ENCODE peak calls at places on chromosomes 12 and 14, in nine cellular contexts. One of them, this sample, is unnamed.

GRCh38 chr12:42921741-42922511 is 332.4 kb upstream of the PRICKLE1 start:
- DNase-seq in ovary: no peak
- DNase-seq in suprapubic skin: no peak
- DNase-seq in stomach: no peak
- DNase-seq in SK-N-SH: peak
- DNase-seq in transverse colon: no peak
- DNase-seq in sigmoid colon: no peak
- DNase-seq in GM12878: no peak
- DNase-seq in tibial nerve: no peak
- DNase-seq in this sample: no peak

GRCh38 chr12:38386238-38386985 is 69.8 kb downstream of the ALG10B start:
- DNase-seq in suprapubic skin: no peak
- DNase-seq in tibial nerve: no peak
- DNase-seq in SK-N-SH: no peak
- DNase-seq in transverse colon: no peak
- DNase-seq in GM12878: no peak
- DNase-seq in ovary: no peak
- DNase-seq in stomach: no peak
- DNase-seq in sigmoid colon: no peak
- DNase-seq in this sample: no peak

GRCh38 chr14:68703093-68703492 is 89.8 kb downstream of the ZFP36L1 start:
- DNase-seq in transverse colon: no peak
- DNase-seq in GM12878: no peak
- DNase-seq in stomach: no peak
- DNase-seq in SK-N-SH: no peak
- DNase-seq in ovary: no peak
- DNase-seq in suprapubic skin: no peak
- DNase-seq in tibial nerve: no peak
- DNase-seq in sigmoid colon: peak
- DNase-seq in this sample: no peak

GRCh38 chr14:36852853-36853634 is 191.4 kb downstream of the PAX9 start:
- DNase-seq in suprapubic skin: no peak
- DNase-seq in tibial nerve: peak
- DNase-seq in transverse colon: no peak
- DNase-seq in SK-N-SH: no peak
- DNase-seq in GM12878: no peak
- DNase-seq in sigmoid colon: peak
- DNase-seq in ovary: no peak
- DNase-seq in stomach: no peak
- DNase-seq in this sample: no peak

GRCh38 chr12:90128526-90128925 is 419.9 kb upstream of the ATP2B1 start:
- DNase-seq in GM12878: no peak
- DNase-seq in suprapubic skin: no peak
- DNase-seq in transverse colon: no peak
- DNase-seq in SK-N-SH: no peak
- DNase-seq in ovary: no peak
- DNase-seq in stomach: no peak
- DNase-seq in sigmoid colon: no peak
- DNase-seq in tibial nerve: no peak
- DNase-seq in this sample: no peak

GRCh38 chr14:69581316-69581935 is 6.8 kb upstream of the CCDC177 start:
- DNase-seq in tibial nerve: no peak
- DNase-seq in ovary: no peak
- DNase-seq in stomach: no peak
- DNase-seq in GM12878: no peak
- DNase-seq in suprapubic skin: no peak
- DNase-seq in transverse colon: no peak
- DNase-seq in sigmoid colon: no peak
- DNase-seq in SK-N-SH: no peak
- DNase-seq in this sample: no peak

GRCh38 chr14:90658541-90658967 is 157.7 kb downstream of the TTC7B start:
- DNase-seq in SK-N-SH: no peak
- DNase-seq in tibial nerve: no peak
- DNase-seq in suprapubic skin: no peak
- DNase-seq in GM12878: no peak
- DNase-seq in ovary: no peak
- DNase-seq in stomach: no peak
- DNase-seq in transverse colon: no peak
- DNase-seq in sigmoid colon: no peak
- DNase-seq in this sample: no peak

GRCh38 chr12:105272814-105273416 is 36.9 kb upstream of the APPL2 start:
- DNase-seq in suprapubic skin: no peak
- DNase-seq in tibial nerve: no peak
- DNase-seq in GM12878: no peak
- DNase-seq in transverse colon: no peak
- DNase-seq in stomach: no peak
- DNase-seq in sigmoid colon: no peak
- DNase-seq in SK-N-SH: no peak
- DNase-seq in ovary: no peak
- DNase-seq in this sample: peak

GRCh38 chr12:52761802-52762201 is 15.3 kb downstream of the KRT76 start:
- DNase-seq in GM12878: no peak
- DNase-seq in suprapubic skin: no peak
- DNase-seq in transverse colon: no peak
- DNase-seq in SK-N-SH: no peak
- DNase-seq in sigmoid colon: no peak
- DNase-seq in stomach: no peak
- DNase-seq in ovary: no peak
- DNase-seq in tibial nerve: no peak
- DNase-seq in this sample: no peak

GRCh38 chr12:80213246-80213645 is 113.9 kb downstream of the OTOGL start:
- DNase-seq in GM12878: no peak
- DNase-seq in ovary: no peak
- DNase-seq in stomach: no peak
- DNase-seq in tibial nerve: no peak
- DNase-seq in SK-N-SH: no peak
- DNase-seq in sigmoid colon: no peak
- DNase-seq in transverse colon: no peak
- DNase-seq in suprapubic skin: no peak
- DNase-seq in this sample: no peak

GRCh38 chr12:52903285-52903854 is 1.5 kb downstream of the KRT8 start:
- DNase-seq in sigmoid colon: peak
- DNase-seq in tibial nerve: peak
- DNase-seq in SK-N-SH: peak
- DNase-seq in GM12878: no peak
- DNase-seq in transverse colon: peak
- DNase-seq in ovary: peak
- DNase-seq in suprapubic skin: no peak
- DNase-seq in stomach: peak
- DNase-seq in this sample: no peak

GRCh38 chr14:31418440-31418839 is 1.9 kb downstream of the HEATR5A start:
- DNase-seq in suprapubic skin: no peak
- DNase-seq in SK-N-SH: no peak
- DNase-seq in stomach: no peak
- DNase-seq in sigmoid colon: no peak
- DNase-seq in GM12878: no peak
- DNase-seq in ovary: no peak
- DNase-seq in transverse colon: no peak
- DNase-seq in tibial nerve: no peak
- DNase-seq in this sample: no peak

GRCh38 chr14:31421200-31421599 is 850 bp upstream of the HEATR5A start:
- DNase-seq in suprapubic skin: no peak
- DNase-seq in transverse colon: no peak
- DNase-seq in stomach: no peak
- DNase-seq in GM12878: no peak
- DNase-seq in SK-N-SH: no peak
- DNase-seq in tibial nerve: no peak
- DNase-seq in ovary: no peak
- DNase-seq in sigmoid colon: no peak
- DNase-seq in this sample: no peak

GRCh38 chr14:31420013-31420318 is 384 bp downstream of the HEATR5A start:
- DNase-seq in ovary: peak
- DNase-seq in transverse colon: peak
- DNase-seq in sigmoid colon: peak
- DNase-seq in GM12878: no peak
- DNase-seq in SK-N-SH: peak
- DNase-seq in suprapubic skin: no peak
- DNase-seq in stomach: peak
- DNase-seq in tibial nerve: no peak
- DNase-seq in this sample: no peak

GRCh38 chr14:31420319-31421081 is at the start of gene HEATR5A:
- DNase-seq in GM12878: peak
- DNase-seq in stomach: peak
- DNase-seq in ovary: peak
- DNase-seq in sigmoid colon: peak
- DNase-seq in suprapubic skin: peak
- DNase-seq in tibial nerve: peak
- DNase-seq in SK-N-SH: peak
- DNase-seq in transverse colon: peak
- DNase-seq in this sample: peak

DNA sequence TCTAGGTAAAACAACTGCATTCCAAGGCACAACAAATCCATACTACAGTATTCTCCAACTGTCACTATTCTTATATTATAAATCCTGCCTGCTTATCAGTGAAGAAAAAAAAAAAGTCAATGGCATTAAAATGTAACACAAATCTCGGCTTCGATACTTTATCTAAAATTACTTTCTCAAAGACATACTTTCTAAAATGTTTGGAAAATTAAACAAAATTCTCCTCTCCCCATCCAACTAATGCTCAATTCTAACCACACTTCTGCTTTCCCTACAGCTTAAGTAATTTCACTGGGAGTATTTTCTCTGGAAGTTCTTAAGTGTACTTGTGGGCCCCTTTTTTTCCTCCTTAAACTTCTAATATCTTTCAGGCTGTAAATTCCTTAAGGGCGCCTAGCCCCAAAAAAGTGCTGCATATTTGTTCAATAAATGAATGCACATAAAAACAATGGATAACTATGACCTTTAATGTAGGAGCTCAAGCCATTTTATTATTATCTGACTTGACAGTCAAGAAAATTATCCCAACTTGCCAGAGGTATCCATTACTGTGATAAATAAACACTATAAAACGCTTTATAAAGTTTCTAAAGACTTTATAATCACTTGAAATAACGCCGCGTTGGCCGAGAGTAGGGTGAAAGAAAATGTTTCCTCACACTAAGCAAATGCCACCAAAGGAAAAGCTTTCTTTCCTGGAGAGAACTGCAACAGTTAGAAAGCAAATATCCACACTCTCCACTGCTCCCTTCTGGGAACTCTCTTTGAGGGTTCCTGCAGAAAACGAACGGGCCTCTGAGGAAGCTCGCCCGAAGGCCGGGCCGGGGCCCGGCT is 954 bp downstream of the HEATR5A start:
- DNase-seq in sigmoid colon: no peak
- DNase-seq in transverse colon: no peak
- DNase-seq in suprapubic skin: no peak
- DNase-seq in stomach: no peak
- DNase-seq in GM12878: no peak
- DNase-seq in tibial nerve: no peak
- DNase-seq in ovary: no peak
- DNase-seq in SK-N-SH: no peak
- DNase-seq in this sample: no peak
- TF ChIP-seq EP300 in sigmoid colon: no peak
- TF ChIP-seq EP300 in transverse colon: no peak
- TF ChIP-seq EP300 in suprapubic skin: no peak
- TF ChIP-seq EP300 in stomach: no peak
- TF ChIP-seq EP300 in GM12878: no peak
- TF ChIP-seq EP300 in tibial nerve: no peak
- TF ChIP-seq EP300 in ovary: no peak
- TF ChIP-seq EP300 in SK-N-SH: no peak
- TF ChIP-seq EP300 in this sample: no peak

GRCh38 chr12:32115404-32116104 is 8.9 kb downstream of the BICD1 start:
- DNase-seq in stomach: peak
- DNase-seq in suprapubic skin: peak
- DNase-seq in tibial nerve: peak
- DNase-seq in GM12878: no peak
- DNase-seq in SK-N-SH: peak
- DNase-seq in sigmoid colon: peak
- DNase-seq in ovary: peak
- DNase-seq in transverse colon: peak
- DNase-seq in this sample: no peak
- TF ChIP-seq EP300 in stomach: no peak
- TF ChIP-seq EP300 in suprapubic skin: no peak
- TF ChIP-seq EP300 in tibial nerve: peak
- TF ChIP-seq EP300 in GM12878: no peak
- TF ChIP-seq EP300 in SK-N-SH: peak
- TF ChIP-seq EP300 in sigmoid colon: no peak
- TF ChIP-seq EP300 in ovary: no peak
- TF ChIP-seq EP300 in transverse colon: no peak
- TF ChIP-seq EP300 in this sample: no peak

DNA sequence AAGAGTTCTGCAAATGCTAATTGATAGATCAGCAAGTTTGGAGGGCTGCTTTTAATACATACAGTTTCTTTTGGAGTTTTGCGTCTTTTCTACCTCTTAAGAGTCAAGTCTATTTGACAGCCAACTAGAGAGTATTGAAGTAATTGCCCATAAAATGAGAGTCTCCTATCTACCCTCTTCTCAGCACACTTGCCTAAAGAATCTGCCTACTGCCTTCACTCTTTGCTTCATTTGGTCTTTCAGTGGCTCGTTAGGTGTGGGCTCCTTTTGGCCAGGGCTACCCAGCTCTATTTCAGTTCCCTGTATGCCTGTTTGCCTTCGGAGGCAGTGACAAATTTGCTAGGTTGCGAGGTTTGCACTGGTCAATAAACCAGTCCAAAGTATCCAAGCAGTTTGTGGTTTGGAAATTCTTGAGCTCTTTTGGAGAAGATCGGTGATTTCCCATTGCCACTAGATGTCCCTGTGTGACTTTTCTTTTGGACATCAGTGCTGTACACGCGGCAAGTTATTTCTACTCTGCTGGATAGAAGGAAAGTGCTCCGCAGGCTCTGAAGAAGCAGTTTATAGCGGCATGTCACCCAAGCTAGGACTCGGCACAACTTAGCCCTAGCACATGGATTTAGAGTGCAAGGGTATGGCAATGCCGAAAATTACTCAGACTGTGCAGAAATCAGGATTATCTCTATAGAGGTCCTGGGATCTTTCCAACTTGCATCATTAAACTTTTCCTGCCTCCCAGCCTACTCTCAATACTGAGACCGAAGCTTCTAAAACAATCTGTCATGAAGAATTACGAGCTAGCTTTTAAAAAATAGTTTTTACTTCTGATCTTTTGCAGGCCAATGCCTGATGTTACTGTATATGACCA is 38.6 kb downstream of the MGST1 start:
- DNase-seq in transverse colon: peak
- DNase-seq in GM12878: peak
- DNase-seq in tibial nerve: no peak
- DNase-seq in sigmoid colon: peak
- DNase-seq in ovary: no peak
- DNase-seq in stomach: peak
- DNase-seq in SK-N-SH: peak
- DNase-seq in suprapubic skin: no peak
- DNase-seq in this sample: no peak
- TF ChIP-seq EP300 in transverse colon: no peak
- TF ChIP-seq EP300 in GM12878: no peak
- TF ChIP-seq EP300 in tibial nerve: no peak
- TF ChIP-seq EP300 in sigmoid colon: no peak
- TF ChIP-seq EP300 in ovary: no peak
- TF ChIP-seq EP300 in stomach: no peak
- TF ChIP-seq EP300 in SK-N-SH: no peak
- TF ChIP-seq EP300 in suprapubic skin: no peak
- TF ChIP-seq EP300 in this sample: no peak

GRCh38 chr12:88960213-88960878 is 380.1 kb upstream of the KITLG start:
- DNase-seq in sigmoid colon: no peak
- DNase-seq in ovary: no peak
- DNase-seq in GM12878: no peak
- DNase-seq in SK-N-SH: no peak
- DNase-seq in stomach: no peak
- DNase-seq in suprapubic skin: no peak
- DNase-seq in transverse colon: no peak
- DNase-seq in tibial nerve: no peak
- DNase-seq in this sample: no peak
- TF ChIP-seq EP300 in sigmoid colon: no peak
- TF ChIP-seq EP300 in ovary: no peak
- TF ChIP-seq EP300 in GM12878: no peak
- TF ChIP-seq EP300 in SK-N-SH: no peak
- TF ChIP-seq EP300 in stomach: no peak
- TF ChIP-seq EP300 in suprapubic skin: no peak
- TF ChIP-seq EP300 in transverse colon: no peak
- TF ChIP-seq EP300 in tibial nerve: peak
- TF ChIP-seq EP300 in this sample: no peak